ENCODE peak calls at places on chromosomes 4 and X, in five cellular contexts. M, Y, R, I and B are unnamed samples.

GRCh38 chr4:114026447-114026846 is 47.0 kb upstream of the ARSJ start:
- DNase-seq in M (no peak), Y (no peak), R (no peak), I (no peak), B (no peak)

GRCh38 chr4:7992846-7993245 is 53.2 kb upstream of the AFAP1 start:
- DNase-seq in M (no peak), Y (no peak), R (no peak), I (no peak), B (no peak)

GRCh38 chr4:80072607-80073361 is at the start of gene ANTXR2:
- DNase-seq in M (peak), Y (peak), R (peak), I (peak), B (peak)

GRCh38 chrX:48474127-48474526 is 1.9 kb upstream of the FTSJ1 start:
- DNase-seq in M (no peak), Y (no peak), R (no peak), I (no peak), B (no peak)

GRCh38 chr4:158769175-158769831 is 477 bp downstream of the FNIP2 start:
- DNase-seq in M (peak), Y (peak), R (peak), I (peak), B (peak)

GRCh38 chr4:33850503-33850902 is 2393.8 kb downstream of the ARAP2 start:
- DNase-seq in M (no peak), Y (no peak), R (no peak), I (no peak), B (no peak)

GRCh38 chr4:87224036-87224923 is 3.9 kb upstream of the KLHL8 start:
- DNase-seq in M (no peak), Y (no peak), R (no peak), I (no peak), B (no peak)

GRCh38 chr4:100933628-100934027 is 413.7 kb downstream of the PPP3CA start:
- DNase-seq in M (no peak), Y (no peak), R (no peak), I (no peak), B (no peak)

GRCh38 chr4:41409095-41409494 is 128.9 kb upstream of the LIMCH1 start:
- DNase-seq in M (no peak), Y (no peak), R (no peak), I (no peak), B (no peak)

GRCh38 chrX:52277666-52278065 is 91.2 kb upstream of the XAGE2 start:
- DNase-seq in M (no peak), Y (no peak), R (no peak), I (no peak), B (no peak)

GRCh38 chr4:88661724-88662123 is 35.9 kb downstream of the NAP1L5 start:
- DNase-seq in M (no peak), Y (no peak), R (no peak), I (no peak), B (no peak)

GRCh38 chr4:114921790-114922581 is 191.4 kb downstream of the NDST4 start:
- DNase-seq in M (no peak), Y (no peak), R (no peak), I (no peak), B (no peak)

GRCh38 chrX:129701624-129702069 is 37.1 kb upstream of the XPNPEP2 start:
- DNase-seq in M (no peak), Y (peak), R (peak), I (peak), B (no peak)

GRCh38 chr4:177408023-177408422 is 34.2 kb downstream of the AGA start:
- DNase-seq in M (no peak), Y (no peak), R (no peak), I (no peak), B (no peak)

GRCh38 chr4:180832086-180832485 is 1411.1 kb upstream of the TENM3 start:
- DNase-seq in M (no peak), Y (no peak), R (no peak), I (no peak), B (no peak)

GRCh38 chrX:113651306-113651705 is 810.7 kb upstream of the AMOT start:
- DNase-seq in M (no peak), Y (no peak), R (no peak), I (no peak), B (no peak)

GRCh38 chrX:110418857-110419249 is 60.2 kb downstream of the RTL9 start:
- DNase-seq in M (no peak), Y (no peak), R (no peak), I (no peak), B (no peak)

GRCh38 chrX:70044541-70045245 is 5.0 kb downstream of the AWAT2 start:
- DNase-seq in M (no peak), Y (no peak), R (no peak), I (no peak), B (no peak)

GRCh38 chr4:55469979-55470378 is 74.2 kb downstream of the TMEM165 start:
- DNase-seq in M (no peak), Y (no peak), R (no peak), I (no peak), B (no peak)

GRCh38 chr4:6441758-6442157 is 30.7 kb downstream of the PPP2R2C start:
- DNase-seq in M (no peak), Y (no peak), R (no peak), I (no peak), B (peak)

GRCh38 chr4:42768125-42768748 is 111.3 kb upstream of the ATP8A1 start:
- DNase-seq in M (no peak), Y (no peak), R (no peak), I (no peak), B (no peak)

GRCh38 chrX:119948381-119948780 is 4.8 kb upstream of the NKAP start:
- DNase-seq in M (no peak), Y (no peak), R (no peak), I (no peak), B (no peak)

GRCh38 chrX:69324851-69325250 is 159.6 kb upstream of the PJA1 start:
- DNase-seq in M (no peak), Y (no peak), R (no peak), I (no peak), B (peak)

GRCh38 chr4:124943145-124943889 is 230.8 kb upstream of the ANKRD50 start:
- DNase-seq in M (no peak), Y (no peak), R (no peak), I (no peak), B (no peak)

GRCh38 chrX:151902813-151903591 is 9.7 kb upstream of the MAGEA4 start:
- DNase-seq in M (no peak), Y (no peak), R (peak), I (no peak), B (no peak)

GRCh38 chr4:140448162-140448561 is 20.7 kb upstream of the CLGN start:
- DNase-seq in M (no peak), Y (no peak), R (no peak), I (no peak), B (no peak)

GRCh38 chr4:169975837-169976796 is 50.1 kb downstream of the MFAP3L start:
- DNase-seq in M (no peak), Y (no peak), R (peak), I (no peak), B (no peak)

GRCh38 chrX:19091596-19091995 is 30.7 kb downstream of the ADGRG2 start:
- DNase-seq in M (no peak), Y (no peak), R (no peak), I (no peak), B (no peak)